ENCODE peak calls at places on chromosomes 3 and 15, in four cellular contexts. B is WTC11, O is GM12878, X is K562. N is an unnamed sample.
A peak's percentile ranks its signal among the peaks of the same experiment; 100 is the strongest.

GRCh38 chr3:42979044-42979962 is at the start of gene GASK1A:
- DNase-seq in B (peak; percentile 77), O (no peak), X (no peak), N (no peak)

GRCh38 chr3:10248984-10249748 is 907 bp downstream of the TATDN2 start:
- DNase-seq in B (peak; percentile 47), O (no peak), X (peak; percentile 66), N (no peak)

GRCh38 chr3:118742760-118743159 is 291.9 kb downstream of the IGSF11 start:
- DNase-seq in B (no peak), O (no peak), X (no peak), N (no peak)

GRCh38 chr3:159189994-159190669 is 388.3 kb downstream of the MFSD1 start:
- DNase-seq in B (no peak), O (no peak), X (no peak), N (no peak)

GRCh38 chr3:148727242-148727641 is 29.5 kb downstream of the AGTR1 start:
- DNase-seq in B (peak; percentile 56), O (no peak), X (no peak), N (peak; percentile 30)

GRCh38 chr3:43071313-43071893 is 34.5 kb downstream of the POMGNT2 start:
- DNase-seq in B (peak; percentile 43), O (no peak), X (peak; percentile 66), N (peak; percentile 23)

GRCh38 chr3:72181231-72181630 is 396.3 kb upstream of the PROK2 start:
- DNase-seq in B (no peak), O (no peak), X (no peak), N (no peak)

GRCh38 chr15:39269821-39270220 is 311.1 kb upstream of the THBS1 start:
- DNase-seq in B (no peak), O (no peak), X (no peak), N (peak; percentile 51)

GRCh38 chr3:23302276-23302675 is 99.1 kb downstream of the UBE2E2 start:
- DNase-seq in B (no peak), O (no peak), X (no peak), N (no peak)

GRCh38 chr3:169953462-169954141 is 13.0 kb upstream of the SEC62 start:
- DNase-seq in B (no peak), O (no peak), X (no peak), N (no peak)

GRCh38 chr15:60390231-60390630 is 7.6 kb downstream of the ANXA2 start:
- DNase-seq in B (no peak), O (no peak), X (no peak), N (no peak)

GRCh38 chr3:71109977-71110285 is 473.6 kb downstream of the FOXP1 start:
- DNase-seq in B (no peak), O (no peak), X (no peak), N (no peak)

GRCh38 chr15:69578792-69579587 is 126.4 kb downstream of the RPLP1 start:
- DNase-seq in B (no peak), O (no peak), X (no peak), N (no peak)

DNA sequence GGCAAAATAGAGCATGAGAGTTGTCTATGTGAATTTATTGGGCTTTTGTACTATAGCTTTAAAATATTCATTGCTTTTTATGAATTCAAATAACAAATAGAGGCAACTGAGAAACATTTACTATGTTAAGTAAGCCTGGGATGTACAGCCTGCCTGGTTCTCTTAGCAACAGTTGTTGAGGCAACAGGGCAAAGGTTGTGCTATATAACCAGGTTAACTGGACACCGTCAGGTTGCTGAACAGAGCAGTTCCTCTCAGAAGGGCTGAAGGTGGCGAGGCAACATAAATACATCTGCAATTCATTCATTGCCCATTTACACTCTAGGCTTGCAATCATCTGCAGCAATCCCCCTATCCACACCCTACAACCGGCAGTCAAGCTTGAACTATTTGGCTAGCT is 78.2 kb downstream of the GTF2E1 start:
- DNase-seq in B (no peak), O (no peak), X (no peak), N (peak; percentile 12)
- TF ChIP-seq CBFB in B (no peak), O (no peak), X (no peak), N (no peak)

GRCh38 chr3:182487621-182488020 is 305.7 kb upstream of the ATP11B start:
- DNase-seq in B (no peak), O (no peak), X (no peak), N (no peak)

GRCh38 chr3:182491571-182491970 is 301.7 kb upstream of the ATP11B start:
- DNase-seq in B (no peak), O (no peak), X (no peak), N (no peak)

GRCh38 chr3:182487048-182487447 is 306.3 kb upstream of the ATP11B start:
- DNase-seq in B (no peak), O (no peak), X (no peak), N (no peak)

GRCh38 chr3:182492536-182492935 is 300.8 kb upstream of the ATP11B start:
- DNase-seq in B (no peak), O (no peak), X (no peak), N (no peak)

DNA sequence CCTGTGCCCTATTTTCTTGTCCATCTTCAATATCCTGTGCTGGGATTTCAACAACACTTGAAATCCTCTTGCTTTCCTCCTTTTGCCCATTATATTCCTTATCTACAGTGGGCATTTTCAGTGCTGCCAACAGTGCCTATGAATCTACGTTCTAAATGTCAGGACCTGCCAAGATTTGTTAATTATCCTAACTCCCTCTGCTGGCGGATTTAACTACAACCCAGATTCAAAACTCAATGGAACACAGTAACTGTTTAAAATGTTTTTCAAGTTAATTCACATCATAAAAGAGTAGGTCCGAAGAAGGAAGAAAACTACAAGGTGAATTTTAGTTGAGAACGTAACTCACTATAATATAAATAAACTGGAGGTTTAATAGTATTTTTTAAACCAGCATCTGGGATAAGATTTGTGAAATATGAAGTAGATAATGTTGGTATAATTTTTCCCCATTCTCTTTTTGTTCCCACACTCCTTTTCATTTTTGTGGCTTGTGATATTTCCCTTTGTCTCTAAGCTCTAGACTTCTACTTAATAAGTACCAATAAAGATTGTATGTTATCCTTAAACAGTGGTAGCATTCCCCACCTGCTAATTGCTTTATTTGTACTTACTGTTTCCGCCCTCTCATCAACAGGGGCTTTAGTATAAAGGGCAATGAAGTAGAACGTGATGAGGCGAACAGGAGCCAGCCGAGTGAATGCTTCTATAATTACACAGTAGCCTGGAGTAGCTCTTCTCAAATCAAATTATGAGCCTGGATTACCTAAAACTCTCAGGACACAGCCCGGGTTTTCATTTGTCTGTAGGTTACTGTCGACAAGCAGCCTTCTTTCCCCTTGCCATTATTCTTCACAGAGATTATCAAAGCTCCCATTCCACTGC is 302.5 kb upstream of the ATP11B start:
- DNase-seq in B (no peak), O (no peak), X (peak; percentile 20), N (peak; percentile 7)
- TF ChIP-seq CBFB in B (no peak), O (no peak), X (no peak), N (no peak)

GRCh38 chr3:125478321-125478720 is 41.7 kb downstream of the SNX4 start:
- DNase-seq in B (no peak), O (no peak), X (no peak), N (no peak)
- TF ChIP-seq CBFB in B (no peak), O (no peak), X (no peak), N (no peak)

DNA sequence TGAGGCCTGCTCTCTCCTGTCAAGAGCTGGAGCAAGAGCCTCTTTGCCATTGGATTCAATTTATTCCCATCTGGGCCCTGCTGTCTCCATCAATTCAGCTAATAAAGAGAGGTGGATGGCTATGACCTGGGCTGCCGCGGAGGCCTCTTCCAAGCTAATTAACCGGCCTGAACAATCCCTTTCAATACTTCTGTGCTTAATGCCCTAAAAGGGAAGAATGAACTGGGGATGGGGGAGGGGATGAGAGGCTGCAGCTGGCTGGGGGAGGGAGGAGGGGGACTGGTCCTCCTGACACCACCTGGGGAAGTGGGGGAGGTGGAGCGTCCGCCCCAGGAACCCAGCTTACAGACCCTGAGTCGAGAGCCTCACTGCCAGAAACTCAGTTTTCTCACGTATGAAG is 33.4 kb upstream of the PRR23E start:
- DNase-seq in B (peak; percentile 23), O (no peak), X (no peak), N (no peak)
- TF ChIP-seq CBFB in B (no peak), O (no peak), X (no peak), N (no peak)

GRCh38 chr15:64895285-64896065 is 16.2 kb upstream of the ANKDD1A start:
- DNase-seq in B (no peak), O (peak; percentile 77), X (no peak), N (no peak)
- TF ChIP-seq CBFB in B (no peak), O (no peak), X (no peak), N (no peak)

GRCh38 chr15:43483306-43484128 is 9.4 kb downstream of the TP53BP1 start:
- DNase-seq in B (no peak), O (no peak), X (peak; percentile 19), N (no peak)

GRCh38 chr15:43488790-43489585 is 4.0 kb downstream of the TP53BP1 start:
- DNase-seq in B (no peak), O (no peak), X (no peak), N (no peak)

GRCh38 chr15:43487271-43487895 is 5.6 kb downstream of the TP53BP1 start:
- DNase-seq in B (no peak), O (no peak), X (no peak), N (no peak)

DNA sequence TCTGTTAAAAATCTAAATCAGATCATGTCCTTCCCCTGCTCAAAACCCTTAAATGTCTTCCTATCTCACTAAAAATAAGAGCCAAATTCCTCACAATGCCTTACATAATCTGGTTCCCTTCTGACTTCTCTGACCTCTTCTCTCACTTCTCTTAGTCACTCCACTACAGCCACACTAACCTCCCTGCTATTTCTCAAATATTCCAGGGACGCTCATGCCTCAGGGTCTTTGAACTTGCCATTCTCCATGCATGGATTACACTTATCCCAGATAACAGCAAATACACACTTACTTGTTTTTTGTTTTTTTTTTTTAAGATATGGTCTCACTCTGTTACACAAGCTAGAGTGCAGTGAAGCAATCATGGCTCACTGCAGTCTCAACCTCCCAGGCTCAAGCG is 8.5 kb downstream of the TP53BP1 start:
- DNase-seq in B (no peak), O (no peak), X (no peak), N (no peak)
- TF ChIP-seq CBFB in B (no peak), O (no peak), X (no peak), N (no peak)

GRCh38 chr15:66188464-66188863 is 65.1 kb downstream of the MEGF11 start:
- DNase-seq in B (no peak), O (no peak), X (no peak), N (no peak)
- TF ChIP-seq CBFB in B (no peak), O (no peak), X (no peak), N (no peak)

DNA sequence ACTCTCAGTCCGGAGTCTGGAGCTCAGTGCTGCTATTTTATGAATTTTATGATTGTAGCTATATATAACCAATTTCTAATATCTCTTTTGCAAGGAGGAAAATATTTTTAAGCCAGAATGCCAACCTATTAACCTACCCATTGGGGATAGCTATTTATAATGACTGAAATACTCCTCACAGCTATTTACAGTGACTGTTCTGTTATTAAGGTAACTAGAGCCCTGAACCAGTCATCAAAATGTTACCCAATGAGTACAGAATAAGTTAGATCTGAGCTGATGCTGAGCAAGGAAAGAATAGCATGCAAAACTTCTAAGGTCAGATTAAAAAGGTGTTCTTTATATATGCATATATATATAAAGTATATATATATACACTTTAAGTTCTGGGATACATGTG is 79.6 kb upstream of the PPP2R3A start:
- DNase-seq in B (no peak), O (no peak), X (no peak), N (no peak)
- TF ChIP-seq CBFB in B (no peak), O (no peak), X (no peak), N (no peak)

DNA sequence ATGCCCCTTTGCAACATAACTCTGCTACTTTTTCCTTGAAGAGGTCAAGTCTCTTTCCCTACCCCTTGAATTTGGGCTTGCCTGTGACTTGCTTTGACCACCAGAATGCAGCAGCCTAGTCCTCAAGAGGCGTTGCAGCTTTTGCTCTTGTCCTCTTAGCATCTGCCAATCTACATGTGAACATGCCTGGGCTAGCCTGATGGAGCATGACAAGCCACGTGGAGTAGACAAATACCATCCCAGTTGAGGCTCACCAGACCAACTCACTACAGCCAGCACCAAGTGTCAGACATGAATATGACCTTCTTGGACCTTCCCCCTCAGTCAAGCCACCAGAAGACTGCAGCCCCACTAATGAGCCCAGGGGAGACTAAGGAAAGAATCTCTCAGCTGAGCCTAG is 32.9 kb downstream of the AMOTL2 start:
- DNase-seq in B (no peak), O (no peak), X (no peak), N (no peak)
- TF ChIP-seq CBFB in B (no peak), O (no peak), X (no peak), N (no peak)